ENCODE peak calls at places on chromosome 20, in five cellular contexts. One of them, this sample, is unnamed.
A peak's percentile ranks its signal among the peaks of the same experiment; 100 is the strongest.

GRCh38 chr20:38242848-38243449 is 17.6 kb downstream of the KIAA1755 start:
- DNase-seq in heart right ventricle: no peak
- DNase-seq in tibial artery: no peak
- DNase-seq in A549: no peak
- DNase-seq in choroid plexus epithelial cell: peak; percentile 51
- DNase-seq in this sample: no peak

GRCh38 chr20:7775072-7775471 is 165.2 kb downstream of the HAO1 start:
- DNase-seq in heart right ventricle: peak; percentile 4
- DNase-seq in tibial artery: no peak
- DNase-seq in choroid plexus epithelial cell: peak; percentile 90
- DNase-seq in A549: no peak
- DNase-seq in this sample: peak; percentile 90

GRCh38 chr20:44993343-44993742 is 27.0 kb downstream of the STK4 start:
- DNase-seq in choroid plexus epithelial cell: peak; percentile 35
- DNase-seq in tibial artery: no peak
- DNase-seq in heart right ventricle: no peak
- DNase-seq in A549: no peak
- DNase-seq in this sample: peak; percentile 24

GRCh38 chr20:43938932-43939761 is 24.5 kb downstream of the TOX2 start:
- DNase-seq in choroid plexus epithelial cell: peak; percentile 100
- DNase-seq in A549: peak; percentile 54
- DNase-seq in tibial artery: peak; percentile 82
- DNase-seq in heart right ventricle: peak; percentile 33
- DNase-seq in this sample: peak; percentile 100

GRCh38 chr20:18705906-18706305 is 107.7 kb upstream of the SCP2D1 start:
- DNase-seq in A549: no peak
- DNase-seq in tibial artery: no peak
- DNase-seq in heart right ventricle: no peak
- DNase-seq in choroid plexus epithelial cell: peak; percentile 63
- DNase-seq in this sample: peak; percentile 14

GRCh38 chr20:9503530-9504251 is 10.7 kb upstream of the LAMP5 start:
- DNase-seq in choroid plexus epithelial cell: peak; percentile 26
- DNase-seq in tibial artery: no peak
- DNase-seq in A549: no peak
- DNase-seq in heart right ventricle: no peak
- DNase-seq in this sample: no peak

GRCh38 chr20:16293590-16293989 is 279.7 kb downstream of the KIF16B start:
- DNase-seq in A549: peak; percentile 11
- DNase-seq in choroid plexus epithelial cell: peak; percentile 42
- DNase-seq in tibial artery: no peak
- DNase-seq in heart right ventricle: no peak
- DNase-seq in this sample: no peak

GRCh38 chr20:4766631-4767030 is 44.9 kb downstream of the PRND start:
- DNase-seq in A549: no peak
- DNase-seq in heart right ventricle: no peak
- DNase-seq in choroid plexus epithelial cell: no peak
- DNase-seq in tibial artery: peak; percentile 37
- DNase-seq in this sample: no peak

GRCh38 chr20:2509794-2510193 is 1.1 kb upstream of the ZNF343 start:
- DNase-seq in tibial artery: no peak
- DNase-seq in A549: no peak
- DNase-seq in choroid plexus epithelial cell: no peak
- DNase-seq in heart right ventricle: no peak
- DNase-seq in this sample: no peak

GRCh38 chr20:53582574-53583351 is 10.9 kb downstream of the ZNF217 start:
- DNase-seq in A549: peak; percentile 78
- DNase-seq in heart right ventricle: no peak
- DNase-seq in choroid plexus epithelial cell: peak; percentile 95
- DNase-seq in tibial artery: peak; percentile 29
- DNase-seq in this sample: peak; percentile 95

GRCh38 chr20:51128198-51128597 is 105.3 kb upstream of the KCNG1 start:
- DNase-seq in A549: no peak
- DNase-seq in tibial artery: no peak
- DNase-seq in choroid plexus epithelial cell: peak; percentile 95
- DNase-seq in heart right ventricle: no peak
- DNase-seq in this sample: peak; percentile 53

GRCh38 chr20:6705106-6705766 is 62.2 kb upstream of the BMP2 start:
- DNase-seq in tibial artery: no peak
- DNase-seq in choroid plexus epithelial cell: peak; percentile 39
- DNase-seq in heart right ventricle: no peak
- DNase-seq in A549: no peak
- DNase-seq in this sample: peak; percentile 7

GRCh38 chr20:18727032-18727508 is 86.5 kb upstream of the SCP2D1 start:
- DNase-seq in A549: no peak
- DNase-seq in heart right ventricle: no peak
- DNase-seq in choroid plexus epithelial cell: no peak
- DNase-seq in tibial artery: no peak
- DNase-seq in this sample: no peak

GRCh38 chr20:10705801-10706459 is 32.1 kb upstream of the JAG1 start:
- DNase-seq in choroid plexus epithelial cell: no peak
- DNase-seq in heart right ventricle: no peak
- DNase-seq in A549: peak; percentile 94
- DNase-seq in tibial artery: no peak
- DNase-seq in this sample: no peak

GRCh38 chr20:16434087-16434664 is 139.1 kb downstream of the KIF16B start:
- DNase-seq in A549: peak; percentile 47
- DNase-seq in heart right ventricle: peak; percentile 32
- DNase-seq in tibial artery: peak; percentile 53
- DNase-seq in choroid plexus epithelial cell: peak; percentile 63
- DNase-seq in this sample: peak; percentile 28

GRCh38 chr20:16709017-16709416 is 20.8 kb upstream of the SNRPB2 start:
- DNase-seq in choroid plexus epithelial cell: no peak
- DNase-seq in tibial artery: no peak
- DNase-seq in heart right ventricle: no peak
- DNase-seq in A549: no peak
- DNase-seq in this sample: no peak

GRCh38 chr20:17969276-17969883 is 562 bp downstream of the MGME1 start:
- DNase-seq in A549: peak; percentile 70
- DNase-seq in tibial artery: peak; percentile 35
- DNase-seq in heart right ventricle: peak; percentile 37
- DNase-seq in choroid plexus epithelial cell: peak; percentile 35
- DNase-seq in this sample: no peak

GRCh38 chr20:10297684-10298240 is 79.1 kb downstream of the SNAP25 start:
- DNase-seq in tibial artery: no peak
- DNase-seq in heart right ventricle: no peak
- DNase-seq in A549: no peak
- DNase-seq in choroid plexus epithelial cell: peak; percentile 42
- DNase-seq in this sample: no peak

GRCh38 chr20:63282946-63283345 is 10.0 kb upstream of the COL20A1 start:
- DNase-seq in choroid plexus epithelial cell: no peak
- DNase-seq in tibial artery: no peak
- DNase-seq in A549: no peak
- DNase-seq in heart right ventricle: no peak
- DNase-seq in this sample: no peak

GRCh38 chr20:61628901-61629300 is 376.8 kb downstream of the CDH4 start:
- DNase-seq in A549: no peak
- DNase-seq in choroid plexus epithelial cell: peak; percentile 18
- DNase-seq in tibial artery: no peak
- DNase-seq in heart right ventricle: no peak
- DNase-seq in this sample: no peak

GRCh38 chr20:19090332-19090731 is 122.1 kb upstream of the SLC24A3 start:
- DNase-seq in heart right ventricle: no peak
- DNase-seq in choroid plexus epithelial cell: no peak
- DNase-seq in A549: no peak
- DNase-seq in tibial artery: no peak
- DNase-seq in this sample: no peak

GRCh38 chr20:53322651-53323050 is 271.0 kb downstream of the ZNF217 start:
- DNase-seq in tibial artery: no peak
- DNase-seq in heart right ventricle: no peak
- DNase-seq in choroid plexus epithelial cell: no peak
- DNase-seq in A549: no peak
- DNase-seq in this sample: no peak

GRCh38 chr20:38270869-38271608 is 10.5 kb upstream of the KIAA1755 start:
- DNase-seq in choroid plexus epithelial cell: peak; percentile 99
- DNase-seq in heart right ventricle: peak; percentile 84
- DNase-seq in tibial artery: peak; percentile 68
- DNase-seq in A549: peak; percentile 30
- DNase-seq in this sample: peak; percentile 99

GRCh38 chr20:859661-860294 is 26.3 kb downstream of the FAM110A start:
- DNase-seq in heart right ventricle: no peak
- DNase-seq in tibial artery: no peak
- DNase-seq in A549: no peak
- DNase-seq in choroid plexus epithelial cell: peak; percentile 4
- DNase-seq in this sample: no peak

GRCh38 chr20:856361-856775 is 22.9 kb downstream of the FAM110A start:
- DNase-seq in A549: peak; percentile 72
- DNase-seq in heart right ventricle: no peak
- DNase-seq in tibial artery: no peak
- DNase-seq in choroid plexus epithelial cell: peak; percentile 18
- DNase-seq in this sample: peak; percentile 70

GRCh38 chr20:858011-858410 is 24.5 kb downstream of the FAM110A start:
- DNase-seq in tibial artery: no peak
- DNase-seq in heart right ventricle: no peak
- DNase-seq in choroid plexus epithelial cell: no peak
- DNase-seq in A549: no peak
- DNase-seq in this sample: no peak

GRCh38 chr20:865379-865778 is 31.9 kb downstream of the FAM110A start:
- DNase-seq in heart right ventricle: no peak
- DNase-seq in A549: no peak
- DNase-seq in choroid plexus epithelial cell: no peak
- DNase-seq in tibial artery: no peak
- DNase-seq in this sample: no peak

GRCh38 chr20:860891-861290 is 27.4 kb downstream of the FAM110A start:
- DNase-seq in heart right ventricle: no peak
- DNase-seq in choroid plexus epithelial cell: no peak
- DNase-seq in A549: no peak
- DNase-seq in tibial artery: no peak
- DNase-seq in this sample: no peak
- TF ChIP-seq CTCF in heart right ventricle: no peak
- TF ChIP-seq CTCF in choroid plexus epithelial cell: no peak
- TF ChIP-seq CTCF in A549: no peak
- TF ChIP-seq CTCF in tibial artery: no peak
- TF ChIP-seq CTCF in this sample: no peak

DNA sequence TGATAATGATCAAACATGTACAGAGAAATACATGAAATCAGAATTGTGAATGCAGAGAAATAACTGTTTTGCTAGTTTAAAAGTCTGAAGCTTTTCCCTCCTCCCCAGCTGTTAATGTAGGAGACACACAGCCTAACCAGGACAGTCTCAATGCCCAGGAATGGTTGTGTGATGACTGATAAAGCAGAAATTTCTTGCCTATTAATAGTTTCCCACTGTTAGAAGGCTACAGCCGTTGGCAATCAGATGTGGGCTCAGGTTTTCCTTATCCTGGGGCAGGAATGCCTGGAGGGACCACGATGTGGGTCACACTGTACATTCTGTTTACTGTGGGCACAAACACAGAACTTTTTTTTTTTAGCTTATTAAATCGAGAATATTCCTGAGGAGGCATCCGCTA is 1.9 kb downstream of the PPP1R3D start:
- DNase-seq in choroid plexus epithelial cell: peak; percentile 10
- DNase-seq in A549: no peak
- DNase-seq in tibial artery: no peak
- DNase-seq in heart right ventricle: peak; percentile 7
- DNase-seq in this sample: peak; percentile 47
- H3K4me3 ChIP-seq in choroid plexus epithelial cell: no peak overlapping the region
- H3K4me3 ChIP-seq in A549: no peak overlapping the region
- H3K4me3 ChIP-seq in tibial artery: peak overlapping the region; percentile 71
- H3K4me3 ChIP-seq in heart right ventricle: peak overlapping the region; percentile 74
- H3K4me3 ChIP-seq in this sample: peak overlapping the region; percentile 83

GRCh38 chr20:56800088-56800487 is 171.0 kb downstream of the TFAP2C start:
- DNase-seq in tibial artery: no peak
- DNase-seq in heart right ventricle: no peak
- DNase-seq in choroid plexus epithelial cell: no peak
- DNase-seq in A549: no peak
- DNase-seq in this sample: no peak
- TF ChIP-seq CTCF in tibial artery: no peak
- TF ChIP-seq CTCF in heart right ventricle: no peak
- TF ChIP-seq CTCF in choroid plexus epithelial cell: peak; percentile 21
- TF ChIP-seq CTCF in A549: no peak
- TF ChIP-seq CTCF in this sample: no peak

GRCh38 chr20:35700625-35701148 is 1.5 kb downstream of the ROMO1 start:
- DNase-seq in heart right ventricle: no peak
- DNase-seq in A549: peak; percentile 22
- DNase-seq in choroid plexus epithelial cell: no peak
- DNase-seq in tibial artery: no peak
- DNase-seq in this sample: no peak
- H3K4me3 ChIP-seq in heart right ventricle: no peak overlapping the region
- H3K4me3 ChIP-seq in A549: peak overlapping the region; percentile 90
- H3K4me3 ChIP-seq in choroid plexus epithelial cell: peak overlapping the region; percentile 98
- H3K4me3 ChIP-seq in tibial artery: no peak overlapping the region
- H3K4me3 ChIP-seq in this sample: peak overlapping the region; percentile 98

GRCh38 chr20:32674362-32674789 is 635 bp upstream of the C20orf203 start:
- DNase-seq in tibial artery: no peak
- DNase-seq in choroid plexus epithelial cell: peak; percentile 74
- DNase-seq in heart right ventricle: no peak
- DNase-seq in A549: peak; percentile 80
- DNase-seq in this sample: peak; percentile 65

GRCh38 chr20:32670773-32671455 is 2.8 kb downstream of the C20orf203 start:
- DNase-seq in tibial artery: no peak
- DNase-seq in heart right ventricle: no peak
- DNase-seq in A549: no peak
- DNase-seq in choroid plexus epithelial cell: no peak
- DNase-seq in this sample: no peak

GRCh38 chr20:32672315-32672981 is 1.3 kb downstream of the C20orf203 start:
- DNase-seq in A549: no peak
- DNase-seq in choroid plexus epithelial cell: no peak
- DNase-seq in tibial artery: no peak
- DNase-seq in heart right ventricle: no peak
- DNase-seq in this sample: no peak

GRCh38 chr20:32675223-32675975 is 1.7 kb upstream of the C20orf203 start:
- DNase-seq in tibial artery: no peak
- DNase-seq in choroid plexus epithelial cell: no peak
- DNase-seq in heart right ventricle: no peak
- DNase-seq in A549: no peak
- DNase-seq in this sample: no peak

GRCh38 chr20:32672982-32673727 is 586 bp downstream of the C20orf203 start:
- DNase-seq in tibial artery: no peak
- DNase-seq in A549: no peak
- DNase-seq in choroid plexus epithelial cell: no peak
- DNase-seq in heart right ventricle: no peak
- DNase-seq in this sample: no peak
- TF ChIP-seq CTCF in tibial artery: no peak
- TF ChIP-seq CTCF in A549: no peak
- TF ChIP-seq CTCF in choroid plexus epithelial cell: no peak
- TF ChIP-seq CTCF in heart right ventricle: no peak
- TF ChIP-seq CTCF in this sample: no peak